ENCODE peak calls at places on chromosomes 7 and 10, in six cellular contexts. D, T, H, I, M and S are unnamed samples.

GRCh38 chr10:71666607-71667373 is 52.8 kb downstream of the C10orf105 start:
- DNase-seq in T (no peak), H (no peak), D (no peak), M (no peak), I (no peak), S (peak; percentile 50)

GRCh38 chr7:44103566-44103940 is 592 bp upstream of the AEBP1 start:
- DNase-seq in T (no peak), H (no peak), I (no peak), D (no peak), M (no peak), S (no peak)

GRCh38 chr10:11742779-11743298 is 657 bp downstream of the ECHDC3 start:
- DNase-seq in M (peak; percentile 16), H (no peak), I (no peak), D (no peak), T (no peak), S (no peak)

GRCh38 chr7:90383879-90384278 is 19.4 kb upstream of the CLDN12 start:
- DNase-seq in I (peak; percentile 43), T (no peak), D (no peak), M (no peak), H (no peak), S (no peak)

GRCh38 chr7:132579260-132579899 is 3.1 kb upstream of the PLXNA4 start:
- DNase-seq in D (no peak), M (no peak), I (no peak), H (no peak), T (no peak), S (no peak)

GRCh38 chr7:2860627-2861133 is 16.6 kb upstream of the GNA12 start:
- DNase-seq in I (peak; percentile 87), D (no peak), T (peak; percentile 35), M (no peak), H (no peak), S (no peak)

GRCh38 chr7:158891922-158892321 is 35.6 kb downstream of the DYNC2I1 start:
- DNase-seq in T (no peak), H (no peak), D (no peak), I (no peak), M (no peak), S (no peak)

GRCh38 chr10:46544989-46545791 is 11.3 kb downstream of the GPRIN2 start:
- DNase-seq in H (peak; percentile 89), T (no peak), M (no peak), I (peak; percentile 44), D (no peak), S (peak; percentile 17)

GRCh38 chr7:7434379-7434778 is 101.3 kb downstream of the COL28A1 start:
- DNase-seq in T (no peak), D (no peak), M (no peak), H (no peak), I (no peak), S (no peak)

GRCh38 chr7:93476491-93477344 is 97.8 kb downstream of the CALCR start:
- DNase-seq in H (no peak), M (no peak), T (no peak), D (no peak), I (no peak), S (no peak)

GRCh38 chr10:78972160-78972946 is 96.4 kb upstream of the ZMIZ1 start:
- DNase-seq in I (peak; percentile 32), M (peak; percentile 27), T (peak; percentile 52), D (no peak), H (peak; percentile 48), S (no peak)

GRCh38 chr10:89391882-89392756 is at the start of gene IFIT1:
- DNase-seq in D (no peak), T (peak; percentile 85), M (no peak), I (peak; percentile 78), H (peak; percentile 73), S (peak; percentile 54)

GRCh38 chr10:3096149-3096548 is 28.8 kb downstream of the PFKP start:
- DNase-seq in D (no peak), M (no peak), T (no peak), H (no peak), I (no peak), S (no peak)

GRCh38 chr10:33183658-33184057 is 150.8 kb downstream of the NRP1 start:
- DNase-seq in M (no peak), D (no peak), I (no peak), H (no peak), T (no peak), S (no peak)

GRCh38 chr7:110534241-110534931 is 556.5 kb upstream of the LRRN3 start:
- DNase-seq in T (no peak), M (no peak), I (peak; percentile 92), H (peak; percentile 29), D (no peak), S (no peak)

GRCh38 chr7:44236333-44236728 is 35.6 kb downstream of the YKT6 start:
- DNase-seq in H (no peak), D (no peak), M (no peak), I (no peak), T (no peak), S (no peak)

GRCh38 chr7:121313220-121313792 is 15.5 kb upstream of the WNT16 start:
- DNase-seq in I (peak; percentile 68), H (no peak), M (no peak), D (no peak), T (no peak), S (no peak)

GRCh38 chr7:149859369-149859768 is 14.4 kb upstream of the ATP6V0E2 start:
- DNase-seq in I (peak; percentile 9), H (no peak), M (no peak), D (no peak), T (no peak), S (no peak)

GRCh38 chr10:122487231-122487765 is 25.9 kb downstream of the HTRA1 start:
- DNase-seq in H (no peak), I (no peak), D (no peak), T (peak; percentile 75), M (no peak), S (no peak)

GRCh38 chr10:5317547-5318107 is 47.1 kb upstream of the UCN3 start:
- DNase-seq in I (peak; percentile 94), H (peak; percentile 76), D (no peak), M (no peak), T (no peak), S (peak; percentile 91)

GRCh38 chr7:41391818-41392217 is 311.1 kb downstream of the INHBA start:
- DNase-seq in D (no peak), I (no peak), H (no peak), T (no peak), M (no peak), S (no peak)

GRCh38 chr10:520402-520787 is 169.1 kb downstream of the DIP2C start:
- DNase-seq in M (no peak), T (no peak), I (peak; percentile 83), H (no peak), D (no peak), S (no peak)

GRCh38 chr10:121092341-121093099 is 241.4 kb downstream of the WDR11 start:
- DNase-seq in I (peak; percentile 43), M (no peak), H (no peak), T (no peak), D (no peak), S (no peak)

DNA sequence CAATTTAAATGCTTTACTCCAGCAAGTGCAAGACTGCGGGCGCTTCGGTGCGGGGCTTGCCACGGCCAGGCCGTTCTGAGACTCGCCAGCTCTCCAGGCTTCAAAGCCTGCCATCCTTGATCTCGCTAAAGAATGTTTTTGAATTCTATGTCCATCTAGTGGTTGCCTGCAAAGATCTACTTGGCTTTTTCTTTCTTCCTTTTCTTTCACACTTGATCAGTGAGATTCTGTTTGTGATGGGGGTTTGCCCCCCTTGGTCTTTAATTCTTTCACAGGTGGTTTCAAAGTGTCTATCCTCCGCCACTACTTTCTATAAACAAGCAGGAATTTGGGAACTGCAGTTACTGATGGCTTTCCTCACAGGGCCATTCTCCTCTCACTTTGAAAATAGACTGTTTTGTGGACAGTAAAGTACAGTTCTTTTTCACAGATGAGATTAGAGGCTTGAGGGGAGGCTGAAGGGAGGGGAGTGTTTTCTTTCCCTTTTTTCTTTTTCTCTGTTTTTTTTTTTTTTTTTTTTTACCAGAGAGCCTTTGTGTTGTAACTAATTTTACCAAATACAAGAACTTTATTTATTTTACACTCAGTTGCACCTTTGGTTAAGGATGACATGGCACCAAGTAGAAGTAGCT is 15.2 kb upstream of the FBXW4 start:
- DNase-seq in M (no peak), D (no peak), H (no peak), T (no peak), I (no peak), S (no peak)
- TF ChIP-seq CTCF in M (no peak), D (no peak), H (no peak), T (no peak), I (no peak), S (no peak)

DNA sequence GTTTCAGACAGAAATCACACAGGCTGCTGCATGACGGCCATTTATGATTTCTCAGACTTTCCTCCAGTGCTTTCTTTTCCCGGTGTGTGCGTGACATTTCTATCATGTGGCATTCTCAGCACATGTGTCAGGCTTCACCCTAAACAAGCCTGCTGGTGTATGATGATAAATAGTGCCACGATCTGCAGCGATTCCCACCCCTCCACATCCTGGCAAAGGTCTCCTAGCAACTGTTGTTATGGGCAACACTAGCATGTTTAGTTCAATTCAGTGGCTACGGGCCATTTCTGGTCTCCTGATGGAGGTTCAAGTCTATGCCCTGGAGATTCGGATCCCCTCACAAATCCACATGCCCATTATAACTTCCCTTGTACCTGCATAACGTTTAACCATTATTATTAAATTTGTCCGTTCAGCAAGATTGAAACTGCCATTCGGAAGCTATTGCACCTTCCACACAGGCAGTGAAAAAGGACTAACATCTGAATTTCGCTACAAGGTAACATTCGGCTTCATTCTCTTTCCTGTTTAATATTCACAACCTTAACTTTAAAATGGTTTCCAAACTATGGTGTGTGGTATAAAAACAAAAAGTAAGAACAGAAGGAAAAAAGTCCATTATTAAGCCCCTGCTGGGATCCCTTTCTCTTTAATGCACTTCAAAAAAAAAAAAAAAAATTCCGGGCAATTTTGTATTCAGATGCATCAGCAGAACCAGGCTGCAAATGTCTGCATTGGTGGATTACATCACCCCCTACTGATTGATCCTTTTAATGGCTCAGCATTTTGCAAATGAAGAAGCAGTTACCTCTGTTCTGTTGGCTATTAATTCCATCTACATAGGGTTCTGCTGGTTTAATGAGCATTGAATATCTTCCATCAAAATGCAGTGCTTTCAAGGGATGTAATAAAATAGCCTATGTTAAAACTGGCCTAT is 90.2 kb downstream of the FRMD4A start:
- DNase-seq in T (no peak), H (no peak), M (peak; percentile 36), I (no peak), D (no peak), S (no peak)
- TF ChIP-seq CTCF in T (no peak), H (no peak), M (no peak), I (no peak), D (no peak), S (no peak)

GRCh38 chr7:31116615-31117014 is 64.5 kb downstream of the ADCYAP1R1 start:
- DNase-seq in H (no peak), T (no peak), I (no peak), D (no peak), M (no peak), S (no peak)
- TF ChIP-seq CTCF in H (no peak), T (no peak), I (no peak), D (no peak), M (no peak), S (no peak)

DNA sequence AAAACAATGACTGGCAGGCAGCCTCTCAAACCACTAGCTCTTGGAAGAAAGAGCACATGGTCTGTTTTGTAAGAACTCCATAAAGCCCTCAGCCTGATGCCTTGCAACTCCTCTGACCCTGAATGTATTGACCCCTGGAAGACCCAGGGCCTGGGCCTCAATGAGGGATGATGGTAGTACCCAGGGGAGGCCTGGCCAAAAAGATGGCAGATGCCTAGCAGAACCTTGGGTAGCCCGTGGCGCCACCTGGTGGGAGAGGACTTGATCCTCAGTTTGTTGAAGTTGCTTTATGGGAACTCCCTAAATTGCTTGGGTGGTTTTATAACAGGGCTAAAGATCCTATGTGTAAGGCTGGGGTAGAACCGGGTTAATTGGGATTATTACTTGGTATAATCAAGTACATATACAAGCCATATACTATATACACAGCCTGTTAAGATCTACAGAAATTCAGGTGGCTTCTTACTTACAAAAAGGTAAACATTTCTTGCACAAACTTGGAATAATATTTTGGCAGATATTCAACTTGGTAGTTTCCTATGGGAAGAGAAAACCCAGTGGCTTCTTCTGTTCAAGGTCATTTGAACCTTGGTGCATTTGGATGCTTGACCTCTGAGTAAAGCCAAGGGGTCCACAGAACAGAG is 95.8 kb upstream of the CACUL1 start:
- DNase-seq in T (no peak), I (peak; percentile 60), D (no peak), M (peak; percentile 83), H (no peak), S (peak; percentile 94)
- TF ChIP-seq CTCF in T (peak; percentile 80), I (peak; percentile 69), D (peak; percentile 81), M (peak; percentile 69), H (peak; percentile 61), S (peak; percentile 75)